ENCODE peak calls at places on chromosomes 3 and 15, in four cellular contexts. One of them, this sample, is unnamed. For H3K27me3, the result is how much of the 10 kb centered on the place peaks cover.

GRCh38 chr3:12532182-12532581 is 13.1 kb downstream of the MKRN2OS start:
- DNase-seq in dorsolateral prefrontal cortex: peak
- DNase-seq in heart left ventricle: no peak
- DNase-seq in stomach: no peak
- DNase-seq in this sample: no peak

GRCh38 chr15:67196672-67197363 is 57.6 kb downstream of the AAGAB start:
- DNase-seq in dorsolateral prefrontal cortex: no peak
- DNase-seq in heart left ventricle: no peak
- DNase-seq in stomach: no peak
- DNase-seq in this sample: no peak

GRCh38 chr3:46708401-46709146 is 7.4 kb downstream of the TMIE start:
- DNase-seq in dorsolateral prefrontal cortex: no peak
- DNase-seq in heart left ventricle: peak
- DNase-seq in stomach: no peak
- DNase-seq in this sample: peak

GRCh38 chr3:196585044-196585757 is 16.7 kb downstream of the FBXO45 start:
- DNase-seq in dorsolateral prefrontal cortex: no peak
- DNase-seq in heart left ventricle: no peak
- DNase-seq in stomach: no peak
- DNase-seq in this sample: no peak

GRCh38 chr3:163779396-163780344 is 1298.6 kb downstream of the SI start:
- DNase-seq in dorsolateral prefrontal cortex: no peak
- DNase-seq in heart left ventricle: no peak
- DNase-seq in stomach: no peak
- DNase-seq in this sample: no peak

GRCh38 chr3:111667621-111668239 is 72.6 kb upstream of the ZBED2 start:
- DNase-seq in dorsolateral prefrontal cortex: no peak
- DNase-seq in heart left ventricle: peak
- DNase-seq in stomach: no peak
- DNase-seq in this sample: no peak

GRCh38 chr15:73550190-73550589 is 83.0 kb downstream of the NPTN start:
- DNase-seq in dorsolateral prefrontal cortex: no peak
- DNase-seq in heart left ventricle: no peak
- DNase-seq in stomach: no peak
- DNase-seq in this sample: no peak

GRCh38 chr3:82496890-82497560 is 735.6 kb upstream of the GBE1 start:
- DNase-seq in dorsolateral prefrontal cortex: no peak
- DNase-seq in heart left ventricle: no peak
- DNase-seq in stomach: no peak
- DNase-seq in this sample: no peak

GRCh38 chr3:17491601-17492000 is 250.8 kb downstream of the TBC1D5 start:
- DNase-seq in dorsolateral prefrontal cortex: no peak
- DNase-seq in heart left ventricle: no peak
- DNase-seq in stomach: no peak
- DNase-seq in this sample: no peak

GRCh38 chr3:20837676-20838302 is 651.8 kb upstream of the SGO1 start:
- DNase-seq in dorsolateral prefrontal cortex: no peak
- DNase-seq in heart left ventricle: no peak
- DNase-seq in stomach: peak
- DNase-seq in this sample: no peak

GRCh38 chr3:175865724-175866123 is 1006.6 kb downstream of the NAALADL2 start:
- DNase-seq in dorsolateral prefrontal cortex: no peak
- DNase-seq in heart left ventricle: no peak
- DNase-seq in stomach: no peak
- DNase-seq in this sample: no peak

GRCh38 chr15:27422997-27423396 is 452.0 kb downstream of the GABRG3 start:
- DNase-seq in dorsolateral prefrontal cortex: no peak
- DNase-seq in heart left ventricle: no peak
- DNase-seq in stomach: no peak
- DNase-seq in this sample: no peak

GRCh38 chr3:156600834-156601233 is 45.9 kb upstream of the SSR3 start:
- DNase-seq in dorsolateral prefrontal cortex: no peak
- DNase-seq in heart left ventricle: no peak
- DNase-seq in stomach: no peak
- DNase-seq in this sample: no peak

GRCh38 chr3:27166888-27167287 is 202.3 kb downstream of the NEK10 start:
- DNase-seq in dorsolateral prefrontal cortex: peak
- DNase-seq in heart left ventricle: no peak
- DNase-seq in stomach: no peak
- DNase-seq in this sample: no peak

GRCh38 chr3:140767536-140767935 is 89.7 kb downstream of the TRIM42 start:
- DNase-seq in dorsolateral prefrontal cortex: no peak
- DNase-seq in heart left ventricle: no peak
- DNase-seq in stomach: no peak
- DNase-seq in this sample: no peak

GRCh38 chr3:190968616-190969015 is 106.1 kb upstream of the GMNC start:
- DNase-seq in dorsolateral prefrontal cortex: no peak
- DNase-seq in heart left ventricle: no peak
- DNase-seq in stomach: no peak
- DNase-seq in this sample: no peak

GRCh38 chr3:46297658-46298423 is 55.6 kb downstream of the CCR3 start:
- DNase-seq in dorsolateral prefrontal cortex: no peak
- DNase-seq in heart left ventricle: no peak
- DNase-seq in stomach: no peak
- DNase-seq in this sample: no peak

GRCh38 chr3:125332504-125332903 is 42.6 kb downstream of the ZNF148 start:
- DNase-seq in dorsolateral prefrontal cortex: no peak
- DNase-seq in heart left ventricle: no peak
- DNase-seq in stomach: no peak
- DNase-seq in this sample: no peak

GRCh38 chr3:29144807-29145206 is 136.1 kb upstream of the RBMS3 start:
- DNase-seq in dorsolateral prefrontal cortex: no peak
- DNase-seq in heart left ventricle: no peak
- DNase-seq in stomach: no peak
- DNase-seq in this sample: peak

GRCh38 chr3:24156466-24156865 is 211.4 kb downstream of the NR1D2 start:
- DNase-seq in dorsolateral prefrontal cortex: no peak
- DNase-seq in heart left ventricle: no peak
- DNase-seq in stomach: no peak
- DNase-seq in this sample: no peak

GRCh38 chr3:119559441-119559963 is at the start of gene CD80:
- DNase-seq in dorsolateral prefrontal cortex: no peak
- DNase-seq in heart left ventricle: peak
- DNase-seq in stomach: peak
- DNase-seq in this sample: no peak

GRCh38 chr3:184261270-184262165 is at the start of gene CAMK2N2:
- DNase-seq in dorsolateral prefrontal cortex: peak
- DNase-seq in heart left ventricle: peak
- DNase-seq in stomach: peak
- DNase-seq in this sample: peak
- H3K27me3 ChIP-seq in dorsolateral prefrontal cortex: under half
- H3K27me3 ChIP-seq in heart left ventricle: under half
- H3K27me3 ChIP-seq in stomach: half or more
- H3K27me3 ChIP-seq in this sample: under half

GRCh38 chr15:93330862-93331544 is 242.0 kb upstream of the RGMA start:
- DNase-seq in dorsolateral prefrontal cortex: no peak
- DNase-seq in heart left ventricle: no peak
- DNase-seq in stomach: no peak
- DNase-seq in this sample: no peak
- H3K27me3 ChIP-seq in dorsolateral prefrontal cortex: under half
- H3K27me3 ChIP-seq in heart left ventricle: under half
- H3K27me3 ChIP-seq in stomach: under half
- H3K27me3 ChIP-seq in this sample: under half

GRCh38 chr3:138939563-138940241 is 7.2 kb downstream of the FOXL2 start:
- DNase-seq in dorsolateral prefrontal cortex: no peak
- DNase-seq in heart left ventricle: no peak
- DNase-seq in stomach: no peak
- DNase-seq in this sample: peak

GRCh38 chr3:138941259-138941885 is 5.6 kb downstream of the FOXL2 start:
- DNase-seq in dorsolateral prefrontal cortex: no peak
- DNase-seq in heart left ventricle: no peak
- DNase-seq in stomach: no peak
- DNase-seq in this sample: peak

GRCh38 chr3:138942271-138942670 is 4.7 kb downstream of the FOXL2 start:
- DNase-seq in dorsolateral prefrontal cortex: no peak
- DNase-seq in heart left ventricle: no peak
- DNase-seq in stomach: no peak
- DNase-seq in this sample: no peak

GRCh38 chr3:138938877-138939562 is 7.9 kb downstream of the FOXL2 start:
- DNase-seq in dorsolateral prefrontal cortex: no peak
- DNase-seq in heart left ventricle: no peak
- DNase-seq in stomach: no peak
- DNase-seq in this sample: peak

GRCh38 chr3:138940446-138940845 is 6.5 kb downstream of the FOXL2 start:
- DNase-seq in dorsolateral prefrontal cortex: no peak
- DNase-seq in heart left ventricle: no peak
- DNase-seq in stomach: no peak
- DNase-seq in this sample: no peak
- H3K27me3 ChIP-seq in dorsolateral prefrontal cortex: half or more
- H3K27me3 ChIP-seq in heart left ventricle: half or more
- H3K27me3 ChIP-seq in stomach: half or more
- H3K27me3 ChIP-seq in this sample: under half

DNA sequence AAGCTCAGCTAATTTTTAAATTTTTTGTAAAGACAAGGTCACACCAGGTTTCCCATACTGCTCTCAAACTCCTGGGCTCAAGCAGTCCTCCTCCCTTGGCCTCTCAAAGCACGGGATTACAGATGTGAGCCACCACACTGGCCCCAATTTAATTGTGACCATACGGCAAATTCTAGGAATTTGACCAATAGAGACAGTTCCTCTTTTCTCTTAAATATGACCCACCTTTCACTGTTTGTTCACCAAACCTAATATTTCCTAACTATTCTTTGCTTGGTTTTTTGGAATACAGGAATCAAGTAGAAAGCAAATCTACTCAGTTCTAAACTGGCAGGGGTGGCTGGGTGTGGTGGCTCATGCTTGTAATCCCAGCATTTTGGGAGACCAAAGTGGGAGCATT is 264.0 kb downstream of the SHQ1 start:
- DNase-seq in dorsolateral prefrontal cortex: no peak
- DNase-seq in heart left ventricle: no peak
- DNase-seq in stomach: no peak
- DNase-seq in this sample: no peak
- H3K27me3 ChIP-seq in dorsolateral prefrontal cortex: under half
- H3K27me3 ChIP-seq in heart left ventricle: under half
- H3K27me3 ChIP-seq in stomach: under half
- H3K27me3 ChIP-seq in this sample: under half

GRCh38 chr3:10996345-10997050 is 4.0 kb downstream of the SLC6A1 start:
- DNase-seq in dorsolateral prefrontal cortex: peak
- DNase-seq in heart left ventricle: no peak
- DNase-seq in stomach: no peak
- DNase-seq in this sample: no peak
- H3K27me3 ChIP-seq in dorsolateral prefrontal cortex: under half
- H3K27me3 ChIP-seq in heart left ventricle: under half
- H3K27me3 ChIP-seq in stomach: half or more
- H3K27me3 ChIP-seq in this sample: under half

DNA sequence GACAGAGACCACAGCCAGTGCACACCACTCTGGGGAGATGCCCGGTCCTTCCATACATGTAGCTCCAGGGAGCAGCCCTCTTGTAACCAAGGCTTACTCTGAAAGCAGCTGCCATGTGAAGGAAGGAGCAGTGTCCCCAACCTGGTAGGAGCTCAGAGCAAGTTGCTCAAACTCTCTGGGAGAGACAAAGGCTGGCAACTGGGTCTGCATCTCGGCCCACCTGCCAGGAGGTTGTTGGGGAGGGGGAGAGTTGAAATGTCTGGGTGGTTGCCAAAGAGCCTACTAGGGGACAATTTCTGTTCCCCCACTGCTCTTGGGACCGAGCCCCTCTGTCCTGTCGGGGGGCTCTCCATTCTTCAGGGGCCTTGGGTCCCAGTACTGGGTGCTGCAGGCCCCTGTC is 309.9 kb downstream of the TLE3 start:
- DNase-seq in dorsolateral prefrontal cortex: no peak
- DNase-seq in heart left ventricle: no peak
- DNase-seq in stomach: no peak
- DNase-seq in this sample: no peak
- H3K27me3 ChIP-seq in dorsolateral prefrontal cortex: under half
- H3K27me3 ChIP-seq in heart left ventricle: under half
- H3K27me3 ChIP-seq in stomach: under half
- H3K27me3 ChIP-seq in this sample: under half

DNA sequence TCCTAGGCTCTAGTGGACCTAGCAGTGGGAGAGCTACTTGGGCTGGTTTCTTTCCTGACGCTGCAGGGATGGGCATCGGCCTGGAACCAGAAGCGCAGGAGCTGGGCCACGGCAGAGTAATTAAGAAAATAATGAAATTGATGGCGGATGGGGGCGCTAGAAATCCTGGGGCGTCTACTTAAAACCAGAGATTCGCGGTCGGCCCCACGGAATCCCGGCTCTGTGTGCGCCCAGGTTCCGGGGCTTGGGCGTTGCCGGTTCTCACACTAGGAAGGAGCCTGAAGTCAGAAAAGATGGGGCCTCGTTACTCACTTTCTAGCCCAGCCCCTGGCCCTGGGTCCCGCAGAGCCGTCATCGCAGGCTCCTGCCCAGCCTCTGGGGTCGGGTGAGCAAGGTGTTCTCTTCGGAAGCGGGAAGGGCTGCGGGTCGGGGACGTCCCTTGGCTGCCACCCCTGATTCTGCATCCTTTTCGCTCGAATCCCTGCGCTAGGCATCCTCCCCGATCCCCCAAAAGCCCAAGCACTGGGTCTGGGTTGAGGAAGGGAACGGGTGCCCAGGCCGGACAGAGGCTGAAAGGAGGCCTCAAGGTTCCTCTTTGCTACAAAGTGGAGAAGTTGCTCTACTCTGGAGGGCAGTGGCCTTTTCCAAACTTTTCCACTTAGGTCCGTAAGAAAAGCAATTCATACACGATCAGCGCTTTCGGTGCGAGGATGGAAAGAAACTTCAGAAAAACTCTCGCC is 6.1 kb downstream of the SOX14 start:
- DNase-seq in dorsolateral prefrontal cortex: no peak
- DNase-seq in heart left ventricle: no peak
- DNase-seq in stomach: no peak
- DNase-seq in this sample: no peak
- H3K27me3 ChIP-seq in dorsolateral prefrontal cortex: under half
- H3K27me3 ChIP-seq in heart left ventricle: half or more
- H3K27me3 ChIP-seq in stomach: half or more
- H3K27me3 ChIP-seq in this sample: under half

DNA sequence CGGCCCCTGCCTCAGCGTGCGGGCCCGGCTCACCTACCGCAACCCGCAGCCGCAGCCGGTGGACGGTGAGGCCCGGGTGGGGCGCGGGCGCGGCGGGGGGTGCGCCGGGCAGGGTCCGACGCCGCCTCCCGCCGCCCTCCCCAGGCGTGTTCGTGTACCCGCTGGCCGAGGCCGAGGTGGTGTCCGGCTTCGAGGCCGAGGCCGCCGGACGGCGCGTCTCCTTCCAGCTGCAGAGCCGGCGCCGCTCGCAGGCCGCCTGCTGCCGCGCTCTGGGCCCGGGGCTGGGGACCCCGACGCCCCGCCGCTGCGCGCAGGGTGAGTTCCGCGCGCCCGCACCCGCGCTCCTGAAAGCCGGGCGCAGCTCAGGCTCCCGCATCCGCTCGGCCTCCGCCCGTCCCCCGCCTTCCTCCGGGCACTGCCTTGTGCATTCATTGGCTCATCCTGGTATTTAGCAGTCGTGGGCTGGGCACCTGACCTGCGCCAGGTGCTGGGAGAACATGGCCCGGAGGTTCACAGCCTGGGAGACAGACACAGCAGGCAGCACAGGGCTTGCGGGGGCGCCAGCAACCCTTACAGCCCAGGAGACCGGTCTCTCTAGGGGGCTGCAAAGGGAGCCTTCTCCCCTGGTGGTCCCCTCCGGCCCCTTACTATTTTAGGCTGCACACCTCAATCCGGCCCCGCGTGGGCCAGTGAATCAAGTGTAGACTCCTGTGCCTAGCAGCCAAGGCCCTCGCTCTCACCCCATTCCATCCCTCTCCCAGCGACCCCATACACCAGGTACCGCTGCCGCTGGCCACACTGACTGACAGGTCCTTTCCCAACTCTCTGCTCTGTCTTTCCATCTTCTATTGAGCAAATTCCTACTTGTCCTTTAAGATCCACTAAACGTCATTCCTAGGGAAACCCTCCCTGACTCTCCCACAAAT is 1.5 kb downstream of the VWA5B2 start:
- DNase-seq in dorsolateral prefrontal cortex: no peak
- DNase-seq in heart left ventricle: no peak
- DNase-seq in stomach: peak
- DNase-seq in this sample: no peak
- H3K27me3 ChIP-seq in dorsolateral prefrontal cortex: under half
- H3K27me3 ChIP-seq in heart left ventricle: under half
- H3K27me3 ChIP-seq in stomach: half or more
- H3K27me3 ChIP-seq in this sample: under half

This sample was measured in ovary.